ENCODE peak calls at places on chromosomes 12 and 14, in ten cellular contexts. Z, W, N, G, E, J, B, S, T and I are unnamed samples.

GRCh38 chr14:95321201-95321600 is 1.5 kb upstream of the CLMN start:
- DNase-seq in Z (no peak), W (no peak), S (no peak), G (no peak), T (no peak), N (no peak), B (no peak), J (no peak), E (no peak), I (no peak)

GRCh38 chr12:50087995-50088394 is 2.9 kb downstream of the SMARCD1 start:
- DNase-seq in B (no peak), E (no peak), S (no peak), N (no peak), G (no peak), W (no peak), Z (no peak), T (no peak), J (no peak), I (no peak)

GRCh38 chr14:104001003-104001402 is 58.7 kb upstream of the RD3L start:
- DNase-seq in E (no peak), T (no peak), S (no peak), W (no peak), N (no peak), Z (no peak), J (peak), B (no peak), G (peak), I (peak)

GRCh38 chr12:57754411-57755193 is at the start of gene MARCHF9:
- DNase-seq in N (peak), T (no peak), W (peak), E (no peak), S (peak), B (peak), G (peak), Z (no peak), J (peak), I (peak)

GRCh38 chr12:49296034-49296835 is 1.3 kb downstream of the PRPH start:
- DNase-seq in T (no peak), J (peak), B (peak), E (no peak), S (peak), W (peak), G (peak), Z (no peak), N (peak), I (peak)

GRCh38 chr12:16606936-16607335 is 974 bp upstream of the LMO3 start:
- DNase-seq in T (no peak), W (no peak), S (no peak), B (no peak), G (no peak), J (no peak), N (peak), Z (no peak), E (no peak), I (no peak)

GRCh38 chr12:123075092-123075491 is 75.8 kb downstream of the PITPNM2 start:
- DNase-seq in S (no peak), N (peak), G (no peak), J (no peak), B (no peak), E (peak), T (no peak), Z (no peak), W (no peak), I (no peak)

GRCh38 chr12:111405149-111405855 is 421 bp upstream of the SH2B3 start:
- DNase-seq in B (peak), G (peak), W (peak), T (peak), N (peak), Z (peak), J (peak), E (peak), S (peak), I (peak)

GRCh38 chr12:130562711-130563110 is 153.4 kb downstream of the RIMBP2 start:
- DNase-seq in E (no peak), J (no peak), T (no peak), W (no peak), B (no peak), S (no peak), G (no peak), N (no peak), Z (no peak), I (no peak)

GRCh38 chr12:124938606-124939427 is 24.4 kb upstream of the UBC start:
- DNase-seq in J (peak), E (peak), B (peak), G (peak), Z (no peak), T (no peak), W (peak), N (peak), S (no peak), I (peak)

GRCh38 chr14:89618309-89618708 is 201.3 kb upstream of the FOXN3 start:
- DNase-seq in W (no peak), T (no peak), N (no peak), Z (no peak), B (peak), J (peak), S (no peak), G (no peak), E (no peak), I (no peak)

GRCh38 chr14:45793081-45793480 is 540.1 kb upstream of the MIS18BP1 start:
- DNase-seq in W (peak), S (no peak), T (no peak), N (no peak), Z (no peak), J (no peak), G (no peak), E (no peak), B (no peak), I (no peak)

GRCh38 chr12:31362759-31363415 is 36.9 kb upstream of the SINHCAF start:
- DNase-seq in J (no peak), S (no peak), N (no peak), W (peak), E (no peak), Z (no peak), B (peak), G (peak), T (no peak), I (peak)

GRCh38 chr14:37594916-37595808 is at the start of the genes FOXA1 and TTC6:
- DNase-seq in N (no peak), S (no peak), J (peak), Z (no peak), T (no peak), E (no peak), W (peak), B (peak), G (peak), I (peak)

GRCh38 chr14:92421756-92422155 is 91.8 kb upstream of the RIN3 start:
- DNase-seq in J (no peak), N (no peak), W (no peak), G (no peak), Z (no peak), T (no peak), S (no peak), E (no peak), B (no peak), I (no peak)

GRCh38 chr12:94327819-94328218 is 131.8 kb downstream of the CEP83 start:
- DNase-seq in E (no peak), N (no peak), W (no peak), J (no peak), G (no peak), B (no peak), T (no peak), S (no peak), Z (no peak), I (no peak)

GRCh38 chr12:47636908-47637780 is 68.7 kb downstream of the RPAP3 start:
- DNase-seq in W (peak), J (no peak), B (peak), Z (peak), E (no peak), S (no peak), T (no peak), G (peak), N (no peak), I (no peak)

GRCh38 chr14:83842536-83842935 is 1687.4 kb upstream of the FLRT2 start:
- DNase-seq in Z (no peak), B (no peak), W (no peak), E (no peak), T (no peak), G (no peak), N (no peak), S (no peak), J (no peak), I (no peak)

GRCh38 chr12:53750812-53751335 is 905 bp downstream of the CISTR start:
- DNase-seq in W (no peak), E (no peak), G (no peak), B (peak), T (no peak), N (peak), Z (no peak), S (no peak), J (peak), I (peak)

GRCh38 chr14:65495196-65495595 is 82.7 kb downstream of the FUT8 start:
- DNase-seq in T (no peak), G (no peak), J (no peak), W (no peak), B (no peak), S (no peak), E (no peak), N (no peak), Z (no peak), I (no peak)

GRCh38 chr12:30691122-30691879 is 4.4 kb downstream of the IPO8 start:
- DNase-seq in Z (no peak), E (no peak), N (no peak), W (no peak), S (no peak), J (peak), G (peak), B (no peak), T (no peak), I (no peak)

GRCh38 chr12:108305520-108305919 is 33.6 kb downstream of the CMKLR1 start:
- DNase-seq in B (peak), N (peak), W (peak), J (peak), Z (no peak), E (peak), T (peak), S (peak), G (no peak), I (peak)

GRCh38 chr14:60327447-60328331 is 78.7 kb downstream of the PPM1A start:
- DNase-seq in J (peak), T (no peak), E (no peak), S (no peak), B (peak), N (no peak), G (peak), W (peak), Z (no peak), I (no peak)

GRCh38 chr12:125331342-125332052 is 266.3 kb downstream of the AACS start:
- DNase-seq in W (no peak), T (no peak), S (no peak), E (no peak), J (no peak), G (no peak), Z (no peak), N (no peak), B (no peak), I (no peak)

GRCh38 chr12:14567311-14568195 is at the start of gene PLBD1:
- DNase-seq in W (peak), E (no peak), Z (peak), N (peak), B (peak), T (no peak), G (peak), S (peak), J (peak), I (peak)

GRCh38 chr14:28652782-28653181 is 113.8 kb upstream of the FOXG1 start:
- DNase-seq in Z (no peak), N (no peak), W (no peak), B (no peak), G (peak), E (no peak), S (no peak), T (no peak), J (no peak), I (no peak)

GRCh38 chr12:104974626-104975290 is 11.4 kb upstream of the NOPCHAP1 start:
- DNase-seq in W (no peak), J (no peak), N (no peak), E (no peak), T (no peak), S (no peak), B (peak), Z (no peak), G (no peak), I (no peak)

GRCh38 chr14:68291820-68292219 is 472.2 kb downstream of the RAD51B start:
- DNase-seq in E (no peak), N (no peak), T (no peak), B (no peak), S (no peak), G (no peak), J (no peak), W (no peak), Z (peak), I (peak)

GRCh38 chr12:107775093-107775721 is 703 bp downstream of the ASCL4 start:
- DNase-seq in E (no peak), G (no peak), T (no peak), Z (peak), N (no peak), W (peak), J (peak), S (no peak), B (no peak), I (no peak)

GRCh38 chr12:114921796-114922195 is 237.8 kb upstream of the TBX3 start:
- DNase-seq in S (no peak), N (no peak), T (no peak), G (no peak), E (peak), Z (no peak), W (no peak), J (no peak), B (no peak), I (no peak)

GRCh38 chr14:54446201-54446693 is 5.1 kb upstream of the CNIH1 start:
- DNase-seq in Z (no peak), B (peak), N (peak), S (no peak), G (no peak), J (no peak), T (no peak), W (no peak), E (no peak), I (no peak)

DNA sequence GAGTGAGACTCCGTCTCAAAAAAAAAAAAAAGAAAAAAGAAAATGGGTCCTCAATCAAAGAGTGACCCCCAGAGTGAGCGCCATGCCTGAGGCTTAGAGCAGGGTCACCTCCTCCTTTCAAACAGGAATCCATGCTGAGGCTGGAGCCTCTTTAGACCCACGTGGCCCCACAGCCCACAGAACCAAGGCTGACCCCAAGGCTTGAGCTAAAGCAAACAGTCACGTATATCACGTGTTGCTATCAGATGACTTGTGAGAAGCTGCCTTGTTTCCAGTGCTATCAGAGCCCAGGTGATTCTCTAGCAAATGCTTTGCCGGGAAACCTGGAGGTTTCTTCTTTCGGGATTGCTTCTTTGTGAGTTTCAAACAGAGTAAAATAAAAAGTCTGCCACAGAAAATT is 31.7 kb upstream of the DYNC1H1 start:
- DNase-seq in J (no peak), B (no peak), Z (no peak), W (no peak), N (peak), E (no peak), T (no peak), G (no peak), S (peak), I (no peak)
- TF ChIP-seq EP300 in J (no peak), B (no peak), Z (no peak), W (no peak), N (no peak), E (no peak), T (no peak), G (no peak), S (no peak), I (no peak)

DNA sequence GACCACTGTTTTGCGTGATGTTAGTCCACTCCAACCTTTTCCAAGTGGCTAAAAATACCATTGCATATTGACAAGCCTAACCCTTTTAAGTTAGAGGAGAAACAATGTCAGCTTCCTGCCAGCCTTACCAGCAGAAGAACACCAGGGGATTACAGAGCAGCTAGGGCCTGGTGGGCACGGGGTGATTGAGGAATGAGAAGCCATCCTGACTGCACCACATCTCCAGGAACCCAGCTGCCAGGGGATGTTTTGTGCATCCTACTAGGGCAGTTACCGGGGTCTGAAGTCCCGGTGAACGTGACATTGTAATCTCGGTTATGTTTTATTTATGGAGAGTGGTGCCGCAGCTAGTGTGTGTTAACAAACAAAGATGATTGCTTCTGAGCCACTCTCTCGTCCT is 116.0 kb downstream of the BCL11B start:
- DNase-seq in G (no peak), B (no peak), E (no peak), S (peak), T (no peak), W (peak), Z (no peak), N (no peak), J (no peak), I (no peak)
- TF ChIP-seq EP300 in G (no peak), B (no peak), E (no peak), S (no peak), T (no peak), W (no peak), Z (no peak), N (no peak), J (no peak), I (no peak)

GRCh38 chr14:26595922-26596721 is 1.7 kb downstream of the NOVA1 start:
- DNase-seq in B (no peak), Z (no peak), S (no peak), E (no peak), J (no peak), T (no peak), W (no peak), G (no peak), N (no peak), I (no peak)

GRCh38 chr14:26597136-26598080 is at the start of gene NOVA1:
- DNase-seq in S (peak), E (peak), Z (peak), G (peak), N (peak), B (peak), J (peak), T (no peak), W (no peak), I (no peak)

GRCh38 chr14:26596722-26597030 is 1.2 kb downstream of the NOVA1 start:
- DNase-seq in T (no peak), Z (no peak), G (peak), E (no peak), N (peak), B (peak), S (peak), W (no peak), J (no peak), I (no peak)

GRCh38 chr14:26598672-26599131 is 869 bp upstream of the NOVA1 start:
- DNase-seq in S (no peak), G (peak), J (peak), E (no peak), Z (no peak), W (no peak), B (no peak), T (no peak), N (no peak), I (no peak)

GRCh38 chr14:26598081-26598671 is 343 bp upstream of the NOVA1 start:
- DNase-seq in S (peak), T (peak), Z (peak), W (peak), N (peak), E (peak), B (peak), J (peak), G (peak), I (peak)
- TF ChIP-seq EP300 in S (no peak), T (no peak), Z (no peak), W (no peak), N (no peak), E (no peak), B (no peak), J (no peak), G (no peak), I (no peak)

GRCh38 chr12:121610239-121611149 is 15.8 kb upstream of the ORAI1 start:
- DNase-seq in W (no peak), J (no peak), G (no peak), T (no peak), E (no peak), S (no peak), N (peak), Z (no peak), B (peak), I (no peak)
- TF ChIP-seq EP300 in W (no peak), J (no peak), G (no peak), T (no peak), E (no peak), S (no peak), N (no peak), Z (no peak), B (no peak), I (no peak)

GRCh38 chr14:73237786-73238261 is 518 bp downstream of the PAPLN start:
- DNase-seq in E (peak), G (no peak), J (peak), B (no peak), W (no peak), N (peak), Z (no peak), T (no peak), S (no peak), I (no peak)

GRCh38 chr14:73236752-73237218 is 521 bp upstream of the PAPLN start:
- DNase-seq in Z (no peak), T (no peak), E (no peak), W (no peak), J (no peak), S (no peak), B (no peak), G (no peak), N (no peak), I (no peak)

GRCh38 chr14:73236157-73236556 is 1.1 kb upstream of the PAPLN start:
- DNase-seq in Z (no peak), E (peak), B (no peak), W (no peak), N (peak), S (no peak), G (no peak), T (no peak), J (no peak), I (no peak)

GRCh38 chr14:73238262-73238852 is 1.1 kb downstream of the PAPLN start:
- DNase-seq in S (no peak), Z (no peak), T (no peak), B (no peak), J (no peak), E (peak), N (peak), G (no peak), W (no peak), I (peak)

GRCh38 chr14:73237219-73237785 is at the start of gene PAPLN:
- DNase-seq in J (peak), T (peak), E (peak), G (peak), S (no peak), N (peak), B (peak), W (no peak), Z (no peak), I (peak)
- TF ChIP-seq EP300 in J (no peak), T (no peak), E (no peak), G (no peak), S (no peak), N (no peak), B (no peak), W (no peak), Z (no peak), I (no peak)

DNA sequence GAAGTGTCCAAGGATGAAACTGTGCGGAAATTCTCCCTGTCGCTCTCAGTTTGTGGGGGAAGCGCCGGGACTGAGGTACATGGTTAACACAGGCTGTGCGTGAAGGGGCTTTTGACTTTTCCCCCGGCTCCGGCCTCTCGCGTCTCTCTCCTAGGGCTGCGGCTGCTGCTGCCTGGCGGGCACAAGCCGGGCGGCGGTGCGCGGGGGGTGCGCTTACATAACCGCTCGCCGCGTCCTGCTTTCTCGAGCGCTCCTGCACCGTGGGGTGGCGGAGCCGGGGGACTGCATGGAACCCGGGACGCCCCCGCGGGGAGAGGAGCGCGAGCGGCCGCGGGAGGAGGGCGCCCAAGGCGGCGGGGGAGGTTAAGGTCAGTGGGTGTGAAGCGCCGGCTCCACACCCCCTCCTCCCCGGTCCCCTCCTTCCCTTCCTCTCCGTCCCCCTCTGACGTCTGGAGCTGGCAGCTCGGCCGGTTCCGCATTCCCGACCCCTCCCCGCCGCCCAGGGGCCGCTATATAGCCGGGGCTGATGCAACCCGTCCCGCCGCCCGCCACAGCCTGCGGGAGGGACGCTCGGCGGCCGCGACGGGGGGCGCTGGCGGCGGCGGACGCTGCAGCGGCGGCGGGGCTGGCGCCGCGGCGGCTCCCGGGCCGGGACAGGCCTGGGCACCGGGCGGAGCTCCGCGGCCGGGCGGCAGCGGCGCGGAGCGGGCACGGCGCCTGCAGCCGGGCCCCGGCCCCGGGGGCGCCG is at the start of gene JDP2:
- DNase-seq in N (peak), Z (no peak), E (peak), G (peak), J (peak), T (peak), W (peak), S (peak), B (peak), I (peak)
- TF ChIP-seq EP300 in N (no peak), Z (no peak), E (peak), G (peak), J (no peak), T (no peak), W (peak), S (no peak), B (peak), I (no peak)